ENCODE peak calls at places on chromosomes 3 and 15, in seven cellular contexts. M, Y, O, J, F, V and H are unnamed samples.

GRCh38 chr15:57537072-57537471 is 54.6 kb upstream of the MYZAP start:
- DNase-seq in F (peak), Y (no peak), M (peak), O (no peak), V (no peak), J (no peak), H (no peak)

GRCh38 chr3:183455064-183455463 is 26.6 kb upstream of the MCF2L2 start:
- DNase-seq in M (no peak), J (no peak), Y (no peak), F (no peak), O (no peak), V (no peak), H (no peak)

GRCh38 chr3:12471228-12471627 is 13.1 kb upstream of the TSEN2 start:
- DNase-seq in Y (peak), J (no peak), V (no peak), M (peak), F (no peak), O (no peak), H (no peak)

GRCh38 chr15:90982135-90982534 is 12.2 kb downstream of the PRC1 start:
- DNase-seq in Y (no peak), F (no peak), J (no peak), O (no peak), M (peak), V (no peak), H (no peak)

GRCh38 chr3:67083277-67083676 is 85.2 kb downstream of the KBTBD8 start:
- DNase-seq in J (no peak), F (no peak), O (no peak), V (no peak), M (peak), Y (no peak), H (no peak)

GRCh38 chr15:47439870-47440155 is 277.5 kb upstream of the SEMA6D start:
- DNase-seq in V (no peak), M (no peak), F (no peak), O (no peak), Y (no peak), J (no peak), H (no peak)

GRCh38 chr3:16452265-16452664 is 61.2 kb downstream of the RFTN1 start:
- DNase-seq in F (no peak), Y (no peak), O (no peak), V (no peak), J (no peak), M (no peak), H (no peak)

GRCh38 chr15:73357999-73358665 is 10.6 kb downstream of the HCN4 start:
- DNase-seq in F (no peak), J (no peak), V (no peak), Y (peak), M (no peak), O (no peak), H (no peak)

GRCh38 chr3:119279844-119280243 is 14.3 kb upstream of the ARHGAP31 start:
- DNase-seq in F (no peak), M (no peak), O (no peak), Y (no peak), J (no peak), V (no peak), H (no peak)

GRCh38 chr15:94840794-94841587 is 609.6 kb downstream of the MCTP2 start:
- DNase-seq in J (no peak), Y (peak), V (no peak), F (no peak), M (no peak), O (no peak), H (no peak)

GRCh38 chr3:150220041-150220440 is 188.1 kb upstream of the TSC22D2 start:
- DNase-seq in J (no peak), V (no peak), M (no peak), F (no peak), O (no peak), Y (no peak), H (no peak)

GRCh38 chr3:23079976-23080375 is 123.2 kb upstream of the UBE2E2 start:
- DNase-seq in Y (peak), F (no peak), M (no peak), V (no peak), O (no peak), J (no peak), H (no peak)

GRCh38 chr3:134197681-134198261 is 52.9 kb downstream of the RYK start:
- DNase-seq in M (peak), F (no peak), O (no peak), V (no peak), J (no peak), Y (no peak), H (no peak)

GRCh38 chr3:43512749-43513404 is 108.9 kb downstream of the ANO10 start:
- DNase-seq in J (no peak), Y (no peak), V (no peak), F (no peak), M (no peak), O (no peak), H (no peak)

GRCh38 chr3:125022186-125022585 is 33.6 kb downstream of the HEG1 start:
- DNase-seq in O (no peak), F (no peak), M (peak), J (no peak), V (no peak), Y (no peak), H (no peak)

GRCh38 chr3:73801444-73801843 is 176.7 kb upstream of the PDZRN3 start:
- DNase-seq in F (no peak), V (no peak), O (no peak), J (no peak), Y (no peak), M (no peak), H (no peak)

GRCh38 chr15:99669250-99669649 is 64.0 kb downstream of the LYSMD4 start:
- DNase-seq in F (no peak), Y (no peak), V (no peak), M (no peak), J (no peak), O (no peak), H (no peak)

GRCh38 chr3:158773845-158774542 is 27.9 kb upstream of the MFSD1 start:
- DNase-seq in V (no peak), Y (no peak), J (no peak), O (no peak), F (no peak), M (no peak), H (no peak)

GRCh38 chr3:139655880-139656279 is 21.9 kb downstream of the NMNAT3 start:
- DNase-seq in O (no peak), F (no peak), M (no peak), J (no peak), V (no peak), Y (no peak), H (no peak)

GRCh38 chr15:41491889-41492288 is 1.8 kb upstream of the ITPKA start:
- DNase-seq in O (no peak), F (no peak), M (no peak), V (no peak), J (no peak), Y (no peak), H (no peak)

GRCh38 chr15:64740361-64741170 is 34.8 kb downstream of the RBPMS2 start:
- DNase-seq in J (no peak), M (peak), V (no peak), O (peak), Y (peak), F (no peak), H (no peak)
- TF ChIP-seq CTCF in J (no peak), M (peak), V (no peak), O (peak), Y (no peak), F (peak), H (no peak)

DNA sequence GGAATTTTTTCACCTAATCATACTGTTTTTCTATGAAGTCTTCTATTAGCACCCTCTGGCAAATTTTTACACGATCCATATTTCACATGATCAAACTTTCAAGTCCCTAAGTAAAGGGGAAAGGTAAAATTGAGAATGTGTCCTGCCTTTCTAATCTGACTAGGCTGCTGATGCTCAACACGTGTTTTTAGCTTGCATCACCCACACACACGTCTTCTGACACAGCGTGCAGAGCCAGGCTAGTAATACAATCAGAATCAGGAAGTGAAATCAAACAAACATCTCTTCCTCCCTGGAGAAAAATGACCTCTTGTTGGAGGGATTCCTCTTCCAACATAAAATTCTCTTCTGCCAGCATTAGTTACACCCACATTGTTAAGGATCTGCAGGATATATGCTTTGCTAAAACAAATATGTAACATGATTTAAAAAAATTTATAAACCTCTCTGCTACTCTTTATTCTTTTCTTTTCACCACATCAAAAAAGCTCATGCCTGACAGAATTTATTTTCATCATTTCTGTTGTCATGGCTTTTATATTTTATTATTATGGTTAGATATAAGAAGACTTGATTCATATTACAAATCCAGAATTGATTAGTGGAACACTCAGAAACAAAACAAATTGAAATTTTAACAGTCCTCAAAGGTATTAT is 122.4 kb downstream of the RAP2B start:
- DNase-seq in Y (peak), V (peak), J (no peak), F (no peak), O (peak), M (peak), H (no peak)
- TF ChIP-seq CTCF in Y (no peak), V (no peak), J (no peak), F (no peak), O (no peak), M (no peak), H (no peak)

GRCh38 chr3:44893097-44893496 is 18.7 kb downstream of the TGM4 start:
- DNase-seq in J (no peak), F (no peak), O (no peak), Y (no peak), M (no peak), V (no peak), H (no peak)
- TF ChIP-seq CTCF in J (no peak), F (no peak), O (no peak), Y (no peak), M (no peak), V (no peak), H (no peak)

DNA sequence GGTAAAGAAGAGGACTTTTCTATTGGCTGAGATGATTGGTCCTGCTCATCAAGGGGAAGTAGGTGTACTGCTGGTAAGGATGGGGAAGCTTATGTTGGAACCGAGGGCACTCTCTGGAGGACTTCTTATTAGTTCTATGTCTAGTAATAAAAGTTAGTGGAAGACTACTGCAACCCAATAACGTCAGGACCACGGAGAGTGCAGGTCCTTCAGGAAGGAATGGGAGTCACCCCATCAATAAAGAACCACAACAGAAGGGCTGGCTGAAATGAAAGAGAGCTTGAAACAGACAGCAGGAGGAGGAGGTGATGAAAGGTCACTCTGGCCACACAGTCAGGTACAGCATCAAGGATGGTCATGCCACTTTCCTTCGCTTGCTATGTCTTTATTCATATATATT is 68.8 kb upstream of the PRR23E start:
- DNase-seq in M (no peak), V (peak), O (no peak), J (no peak), Y (no peak), F (no peak), H (no peak)
- TF ChIP-seq CTCF in M (no peak), V (no peak), O (no peak), J (no peak), Y (no peak), F (no peak), H (no peak)

DNA sequence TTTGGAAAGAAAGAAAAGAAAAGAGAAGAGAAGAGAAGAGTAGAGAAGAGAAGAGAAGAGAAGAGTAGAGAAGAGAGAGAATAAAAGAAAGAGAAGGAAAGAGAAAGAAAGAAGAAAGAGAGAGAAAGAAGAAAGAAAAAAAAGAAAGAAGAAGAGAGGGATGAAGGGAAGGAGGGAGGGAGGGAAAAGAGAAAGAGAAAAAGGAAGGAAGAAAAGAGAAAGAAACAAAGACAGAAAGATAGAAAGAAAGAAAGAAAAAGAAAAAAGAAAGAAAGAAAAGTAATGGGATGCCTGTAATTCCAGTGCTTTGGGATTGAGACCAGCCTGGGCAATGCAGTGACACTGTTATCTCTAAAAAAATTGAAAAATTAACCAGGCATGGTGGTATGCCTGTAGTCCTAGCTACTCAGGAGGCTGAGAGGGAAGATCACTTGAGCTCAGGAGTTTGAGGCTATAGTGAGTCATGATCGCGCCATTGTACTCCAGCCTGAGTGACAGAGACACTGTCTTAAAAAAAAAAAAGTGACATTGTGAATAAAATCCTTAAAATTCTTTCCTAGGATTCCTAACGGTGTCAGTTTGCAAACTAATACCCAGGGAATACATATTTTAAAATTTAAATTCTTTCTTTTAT is 1.7 kb downstream of the RASL12 start:
- DNase-seq in Y (no peak), M (no peak), F (no peak), O (no peak), J (no peak), V (no peak), H (no peak)
- TF ChIP-seq CTCF in Y (no peak), M (no peak), F (no peak), O (no peak), J (no peak), V (no peak), H (no peak)

GRCh38 chr3:114446605-114447004 is 152.8 kb downstream of the TIGIT start:
- DNase-seq in O (no peak), Y (no peak), M (no peak), J (no peak), V (no peak), F (no peak), H (no peak)

GRCh38 chr3:114449271-114450007 is 155.6 kb downstream of the TIGIT start:
- DNase-seq in O (no peak), J (no peak), F (no peak), M (peak), Y (no peak), V (no peak), H (no peak)

GRCh38 chr3:114445233-114445632 is 151.4 kb downstream of the TIGIT start:
- DNase-seq in J (no peak), F (no peak), V (no peak), O (no peak), M (no peak), Y (no peak), H (no peak)

GRCh38 chr3:114447950-114448479 is 154.2 kb downstream of the TIGIT start:
- DNase-seq in O (no peak), M (no peak), J (no peak), F (no peak), V (no peak), Y (no peak), H (no peak)

DNA sequence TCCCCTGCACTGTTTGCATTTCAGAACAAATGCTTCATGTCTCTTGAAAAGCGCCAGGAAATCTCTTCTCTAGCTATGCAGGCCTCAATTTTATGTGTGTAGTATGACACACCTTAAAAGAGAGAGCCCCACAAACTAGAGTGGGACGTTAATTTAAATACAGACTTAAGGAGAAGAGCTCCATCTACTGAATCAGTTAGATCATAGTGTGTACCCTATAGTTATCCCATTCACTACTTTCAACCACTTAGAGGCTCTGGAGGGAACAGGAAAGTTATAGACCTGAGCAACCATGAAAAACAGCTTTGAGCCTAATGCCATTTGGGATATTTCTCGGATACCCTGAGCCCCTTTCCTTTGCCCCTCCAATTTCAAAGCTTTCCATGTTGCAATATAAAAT is 153.7 kb downstream of the TIGIT start:
- DNase-seq in O (no peak), F (no peak), J (no peak), M (peak), Y (no peak), V (no peak), H (no peak)
- TF ChIP-seq CTCF in O (no peak), F (no peak), J (no peak), M (no peak), Y (no peak), V (no peak), H (no peak)

GRCh38 chr3:62051506-62051905 is 321.8 kb downstream of the FEZF2 start:
- DNase-seq in M (no peak), V (no peak), O (peak), Y (peak), J (no peak), F (no peak), H (no peak)
- TF ChIP-seq CTCF in M (no peak), V (no peak), O (no peak), Y (peak), J (no peak), F (peak), H (peak)